ENCODE peak calls at places on chromosomes 11 and 22, in seven cellular contexts. Z, F, D, E, N, W and J are unnamed samples.

GRCh38 chr11:111960916-111961315 is 23.8 kb downstream of the DIXDC1 start:
- DNase-seq in D (no peak), N (no peak), W (no peak), E (peak), F (no peak), Z (no peak), J (no peak)

GRCh38 chr11:114666760-114667159 is 11.6 kb upstream of the NXPE2 start:
- DNase-seq in W (no peak), F (no peak), E (no peak), Z (no peak), N (no peak), D (no peak), J (no peak)

GRCh38 chr11:71352226-71352625 is 96.0 kb downstream of the DHCR7 start:
- DNase-seq in W (no peak), N (no peak), E (no peak), F (no peak), D (no peak), Z (no peak), J (no peak)

GRCh38 chr11:34332524-34332923 is 25.3 kb downstream of the ABTB2 start:
- DNase-seq in Z (no peak), W (no peak), F (no peak), N (no peak), D (peak), E (no peak), J (no peak)

GRCh38 chr22:37961062-37961461 is 7.6 kb downstream of the POLR2F start:
- DNase-seq in Z (no peak), W (no peak), D (no peak), N (no peak), E (no peak), F (no peak), J (no peak)

GRCh38 chr22:41478891-41479521 is 10.1 kb downstream of the ACO2 start:
- DNase-seq in F (no peak), W (peak), D (no peak), E (no peak), Z (no peak), N (no peak), J (no peak)

GRCh38 chr11:94855666-94856065 is 87.5 kb downstream of the AMOTL1 start:
- DNase-seq in W (no peak), N (no peak), D (no peak), E (no peak), F (no peak), Z (no peak), J (no peak)

GRCh38 chr11:63839508-63840355 is 822 bp downstream of the MARK2 start:
- DNase-seq in F (peak), Z (no peak), W (no peak), N (no peak), E (no peak), D (no peak), J (no peak)

GRCh38 chr11:8532475-8532874 is 61.6 kb downstream of the STK33 start:
- DNase-seq in Z (no peak), E (no peak), F (no peak), N (no peak), W (peak), D (no peak), J (no peak)

GRCh38 chr11:22193348-22194051 is 615 bp downstream of the ANO5 start:
- DNase-seq in Z (no peak), D (no peak), F (peak), N (peak), W (no peak), E (no peak), J (peak)

GRCh38 chr11:109586789-109587188 is 164.8 kb downstream of the C11orf87 start:
- DNase-seq in Z (no peak), E (no peak), F (no peak), W (no peak), N (no peak), D (no peak), J (no peak)
- TF ChIP-seq SIN3A in Z (no peak), E (no peak), F (no peak), W (no peak), N (no peak), D (no peak), J (no peak)

DNA sequence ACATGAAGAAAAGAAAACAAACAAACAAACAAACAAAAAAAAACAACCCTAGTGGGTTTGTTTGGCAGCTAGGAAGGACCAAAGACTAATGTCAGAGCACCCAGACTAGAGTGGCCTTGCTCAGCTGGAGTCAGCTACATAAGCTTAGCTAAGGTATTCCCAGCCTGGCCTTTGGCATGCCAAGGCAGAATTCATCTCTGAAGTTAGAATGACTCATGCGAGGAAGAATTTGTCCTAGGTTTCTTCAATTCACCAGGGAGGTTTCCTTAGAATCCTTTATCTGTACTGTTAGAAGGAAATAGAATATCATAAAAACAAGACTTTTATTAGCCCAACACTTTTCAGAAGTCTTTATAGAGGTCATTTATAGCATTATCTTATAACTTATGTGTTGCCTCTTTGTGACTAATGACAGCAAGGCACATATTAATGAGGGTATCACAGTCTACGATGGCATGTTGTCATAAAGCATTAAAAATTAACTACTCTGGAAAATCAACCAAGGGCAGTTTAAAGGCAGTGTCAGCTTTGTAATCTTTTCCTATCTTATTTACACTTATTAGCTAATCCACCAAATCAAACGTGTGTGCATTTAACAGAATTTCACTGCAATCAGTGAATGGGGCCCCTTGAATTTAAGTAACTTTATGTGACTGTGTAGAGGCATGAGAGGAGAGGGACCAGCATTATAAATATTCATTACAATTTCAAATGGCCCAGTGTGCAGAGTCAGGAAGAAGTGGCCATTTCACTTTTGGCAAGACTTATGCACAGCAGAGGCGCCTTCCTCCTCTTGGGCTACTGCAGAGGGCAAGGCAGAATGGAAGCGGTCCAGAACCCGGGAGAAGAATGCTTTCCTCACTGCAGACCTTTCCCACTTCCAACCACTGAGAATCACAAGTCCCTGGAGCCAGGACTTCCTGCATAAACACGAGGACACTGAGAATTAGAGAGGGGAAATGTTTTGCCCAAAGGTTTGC is 36.3 kb downstream of the SLC5A1 start:
- DNase-seq in Z (peak), F (no peak), W (no peak), D (no peak), N (peak), E (no peak), J (no peak)
- TF ChIP-seq SIN3A in Z (no peak), F (no peak), W (no peak), D (no peak), N (no peak), E (no peak), J (no peak)

GRCh38 chr11:1278766-1279673 is 30.4 kb downstream of the TOLLIP start:
- DNase-seq in Z (no peak), F (no peak), D (no peak), W (no peak), E (no peak), N (no peak), J (no peak)
- TF ChIP-seq SIN3A in Z (no peak), F (no peak), D (no peak), W (no peak), E (no peak), N (no peak), J (no peak)

DNA sequence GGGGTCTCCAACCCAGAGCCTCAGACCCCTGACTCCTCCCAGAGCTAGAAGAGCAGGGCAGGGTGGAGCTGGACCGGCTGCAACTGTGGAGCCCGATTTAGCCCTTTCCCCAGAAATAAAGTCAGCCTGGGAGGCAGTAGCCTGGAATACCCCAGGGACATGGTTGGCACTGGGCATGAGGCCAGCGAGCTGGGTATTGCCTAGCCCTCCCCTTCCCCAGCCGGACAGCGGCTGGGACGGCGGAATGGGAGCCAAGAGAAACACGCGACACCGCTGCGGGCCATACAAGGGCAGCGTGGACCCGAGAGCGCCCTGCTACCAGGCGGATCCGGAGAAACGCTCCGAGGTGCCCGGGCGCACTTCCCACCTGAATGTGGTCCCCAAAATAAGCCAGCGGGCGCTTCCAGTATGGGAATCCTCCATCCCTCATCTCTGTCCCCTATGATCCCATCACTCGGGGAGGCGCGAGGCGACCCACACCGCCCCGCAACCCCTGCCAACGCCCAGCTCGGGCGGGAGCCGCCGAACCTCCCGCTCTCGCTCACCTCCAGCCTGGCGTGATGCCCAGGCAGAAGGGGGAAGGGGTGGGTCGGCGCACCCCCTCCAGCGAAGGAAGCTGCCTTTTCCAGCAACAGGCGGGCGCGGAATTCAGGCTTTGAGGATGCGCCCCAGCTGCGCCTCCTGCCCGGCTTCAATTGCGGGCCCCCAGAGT is 757 bp downstream of the MCAM start:
- DNase-seq in F (peak), Z (no peak), N (no peak), W (no peak), D (no peak), E (no peak), J (peak)
- TF ChIP-seq SIN3A in F (no peak), Z (no peak), N (no peak), W (no peak), D (no peak), E (no peak), J (no peak)

DNA sequence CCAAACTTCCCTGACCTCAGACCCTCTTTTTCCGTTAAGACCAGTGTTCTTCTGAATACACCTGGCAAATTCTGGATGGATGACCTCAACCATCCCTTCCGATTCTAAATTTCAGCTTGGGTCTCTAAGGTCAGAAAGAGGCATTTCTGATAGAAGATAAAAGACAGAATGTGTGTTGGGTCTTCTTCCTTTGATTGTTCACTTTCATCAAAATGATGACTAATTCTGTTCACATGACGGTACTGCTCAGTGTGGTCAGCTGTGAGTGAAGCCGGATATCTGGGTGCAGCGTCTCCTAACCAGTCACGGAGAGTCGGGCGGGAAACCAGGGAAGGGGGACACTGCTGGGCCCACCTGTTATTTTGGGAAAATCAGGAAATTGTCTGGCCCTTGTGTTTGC is 151.6 kb upstream of the NAV2 start:
- DNase-seq in W (no peak), Z (no peak), N (no peak), D (no peak), E (no peak), F (no peak), J (no peak)
- TF ChIP-seq SIN3A in W (no peak), Z (no peak), N (no peak), D (no peak), E (no peak), F (no peak), J (no peak)

GRCh38 chr11:61966673-61967176 is 709 bp downstream of the FTH1 start:
- DNase-seq in N (no peak), F (peak), D (no peak), E (no peak), W (no peak), Z (no peak), J (peak)
- TF ChIP-seq SIN3A in N (no peak), F (no peak), D (no peak), E (no peak), W (no peak), Z (no peak), J (no peak)

GRCh38 chr11:11267312-11267711 is 85.7 kb downstream of the CSNK2A3 start:
- DNase-seq in N (no peak), F (no peak), W (no peak), E (no peak), D (no peak), Z (no peak), J (no peak)

GRCh38 chr11:11268119-11268518 is 84.9 kb downstream of the CSNK2A3 start:
- DNase-seq in D (no peak), N (no peak), Z (no peak), W (no peak), E (no peak), F (no peak), J (no peak)

GRCh38 chr11:11268706-11269105 is 84.3 kb downstream of the CSNK2A3 start:
- DNase-seq in E (no peak), N (no peak), F (no peak), Z (no peak), D (no peak), W (no peak), J (no peak)

GRCh38 chr11:11265320-11265719 is 87.7 kb downstream of the CSNK2A3 start:
- DNase-seq in Z (no peak), W (no peak), N (no peak), E (no peak), F (no peak), D (no peak), J (no peak)

GRCh38 chr11:11265994-11266606 is 87.0 kb downstream of the CSNK2A3 start:
- DNase-seq in F (peak), E (peak), N (no peak), W (no peak), Z (peak), D (no peak), J (peak)
- TF ChIP-seq SIN3A in F (no peak), E (no peak), N (no peak), W (no peak), Z (no peak), D (no peak), J (no peak)